ENCODE peak calls at places on chromosomes 5 and 9, in seven cellular contexts. One of them, this sample, is unnamed.

GRCh38 chr9:34140853-34141252 is 14.4 kb upstream of the DCAF12 start:
- DNase-seq in A549: no peak
- DNase-seq in mammary epithelial cell: no peak
- DNase-seq in endodermal cell: no peak
- DNase-seq in dorsolateral prefrontal cortex: no peak
- DNase-seq in pancreas: no peak
- DNase-seq in IMR-90: no peak
- DNase-seq in this sample: no peak

GRCh38 chr5:87899109-87900100 is 369.2 kb downstream of the TMEM161B start:
- DNase-seq in A549: no peak
- DNase-seq in mammary epithelial cell: no peak
- DNase-seq in endodermal cell: peak
- DNase-seq in dorsolateral prefrontal cortex: peak
- DNase-seq in pancreas: no peak
- DNase-seq in IMR-90: no peak
- DNase-seq in this sample: no peak

GRCh38 chr5:154829589-154830218 is 20.7 kb downstream of the FAXDC2 start:
- DNase-seq in A549: no peak
- DNase-seq in mammary epithelial cell: peak
- DNase-seq in endodermal cell: no peak
- DNase-seq in dorsolateral prefrontal cortex: no peak
- DNase-seq in pancreas: no peak
- DNase-seq in IMR-90: peak
- DNase-seq in this sample: no peak

GRCh38 chr9:85166808-85167545 is 497.4 kb downstream of the NTRK2 start:
- DNase-seq in A549: no peak
- DNase-seq in mammary epithelial cell: no peak
- DNase-seq in endodermal cell: no peak
- DNase-seq in dorsolateral prefrontal cortex: no peak
- DNase-seq in pancreas: no peak
- DNase-seq in IMR-90: no peak
- DNase-seq in this sample: no peak

GRCh38 chr5:42858709-42859108 is 47.0 kb upstream of the SELENOP start:
- DNase-seq in A549: no peak
- DNase-seq in mammary epithelial cell: no peak
- DNase-seq in endodermal cell: peak
- DNase-seq in dorsolateral prefrontal cortex: peak
- DNase-seq in pancreas: no peak
- DNase-seq in IMR-90: no peak
- DNase-seq in this sample: no peak

GRCh38 chr5:15234911-15235310 is 265.1 kb upstream of the FBXL7 start:
- DNase-seq in A549: no peak
- DNase-seq in mammary epithelial cell: no peak
- DNase-seq in endodermal cell: no peak
- DNase-seq in dorsolateral prefrontal cortex: no peak
- DNase-seq in pancreas: no peak
- DNase-seq in IMR-90: no peak
- DNase-seq in this sample: peak

GRCh38 chr9:17462869-17463464 is 115.9 kb upstream of the SH3GL2 start:
- DNase-seq in A549: peak
- DNase-seq in mammary epithelial cell: peak
- DNase-seq in endodermal cell: peak
- DNase-seq in dorsolateral prefrontal cortex: no peak
- DNase-seq in pancreas: no peak
- DNase-seq in IMR-90: peak
- DNase-seq in this sample: peak

GRCh38 chr5:4947106-4947505 is 193.0 kb upstream of the ADAMTS16 start:
- DNase-seq in A549: no peak
- DNase-seq in mammary epithelial cell: no peak
- DNase-seq in endodermal cell: no peak
- DNase-seq in dorsolateral prefrontal cortex: no peak
- DNase-seq in pancreas: no peak
- DNase-seq in IMR-90: no peak
- DNase-seq in this sample: no peak

GRCh38 chr5:148482196-148482595 is 98.4 kb downstream of the FBXO38 start:
- DNase-seq in A549: no peak
- DNase-seq in mammary epithelial cell: no peak
- DNase-seq in endodermal cell: peak
- DNase-seq in dorsolateral prefrontal cortex: no peak
- DNase-seq in pancreas: no peak
- DNase-seq in IMR-90: no peak
- DNase-seq in this sample: no peak

GRCh38 chr9:106310782-106311181 is 552.2 kb upstream of the ZNF462 start:
- DNase-seq in A549: no peak
- DNase-seq in mammary epithelial cell: peak
- DNase-seq in endodermal cell: no peak
- DNase-seq in dorsolateral prefrontal cortex: no peak
- DNase-seq in pancreas: no peak
- DNase-seq in IMR-90: no peak
- DNase-seq in this sample: no peak

GRCh38 chr5:41193462-41194166 is 19.7 kb downstream of the C6 start:
- DNase-seq in A549: no peak
- DNase-seq in mammary epithelial cell: no peak
- DNase-seq in endodermal cell: no peak
- DNase-seq in dorsolateral prefrontal cortex: peak
- DNase-seq in pancreas: peak
- DNase-seq in IMR-90: peak
- DNase-seq in this sample: peak

GRCh38 chr9:129412814-129413536 is 207.9 kb downstream of the C9orf50 start:
- DNase-seq in A549: peak
- DNase-seq in mammary epithelial cell: peak
- DNase-seq in endodermal cell: peak
- DNase-seq in dorsolateral prefrontal cortex: peak
- DNase-seq in pancreas: peak
- DNase-seq in IMR-90: peak
- DNase-seq in this sample: peak

GRCh38 chr5:6710551-6711318 is 2.5 kb upstream of the TENT4A start:
- DNase-seq in A549: no peak
- DNase-seq in mammary epithelial cell: no peak
- DNase-seq in endodermal cell: no peak
- DNase-seq in dorsolateral prefrontal cortex: no peak
- DNase-seq in pancreas: no peak
- DNase-seq in IMR-90: no peak
- DNase-seq in this sample: no peak

GRCh38 chr5:95262933-95263660 is 21.8 kb downstream of the MCTP1 start:
- DNase-seq in A549: no peak
- DNase-seq in mammary epithelial cell: no peak
- DNase-seq in endodermal cell: no peak
- DNase-seq in dorsolateral prefrontal cortex: no peak
- DNase-seq in pancreas: no peak
- DNase-seq in IMR-90: no peak
- DNase-seq in this sample: no peak

GRCh38 chr5:95261369-95262175 is 23.3 kb downstream of the MCTP1 start:
- DNase-seq in A549: no peak
- DNase-seq in mammary epithelial cell: peak
- DNase-seq in endodermal cell: no peak
- DNase-seq in dorsolateral prefrontal cortex: no peak
- DNase-seq in pancreas: no peak
- DNase-seq in IMR-90: peak
- DNase-seq in this sample: peak
- TF ChIP-seq CTCF in A549: peak
- TF ChIP-seq CTCF in mammary epithelial cell: peak
- TF ChIP-seq CTCF in endodermal cell: peak
- TF ChIP-seq CTCF in dorsolateral prefrontal cortex: peak
- TF ChIP-seq CTCF in pancreas: peak
- TF ChIP-seq CTCF in IMR-90: peak
- TF ChIP-seq CTCF in this sample: peak

DNA sequence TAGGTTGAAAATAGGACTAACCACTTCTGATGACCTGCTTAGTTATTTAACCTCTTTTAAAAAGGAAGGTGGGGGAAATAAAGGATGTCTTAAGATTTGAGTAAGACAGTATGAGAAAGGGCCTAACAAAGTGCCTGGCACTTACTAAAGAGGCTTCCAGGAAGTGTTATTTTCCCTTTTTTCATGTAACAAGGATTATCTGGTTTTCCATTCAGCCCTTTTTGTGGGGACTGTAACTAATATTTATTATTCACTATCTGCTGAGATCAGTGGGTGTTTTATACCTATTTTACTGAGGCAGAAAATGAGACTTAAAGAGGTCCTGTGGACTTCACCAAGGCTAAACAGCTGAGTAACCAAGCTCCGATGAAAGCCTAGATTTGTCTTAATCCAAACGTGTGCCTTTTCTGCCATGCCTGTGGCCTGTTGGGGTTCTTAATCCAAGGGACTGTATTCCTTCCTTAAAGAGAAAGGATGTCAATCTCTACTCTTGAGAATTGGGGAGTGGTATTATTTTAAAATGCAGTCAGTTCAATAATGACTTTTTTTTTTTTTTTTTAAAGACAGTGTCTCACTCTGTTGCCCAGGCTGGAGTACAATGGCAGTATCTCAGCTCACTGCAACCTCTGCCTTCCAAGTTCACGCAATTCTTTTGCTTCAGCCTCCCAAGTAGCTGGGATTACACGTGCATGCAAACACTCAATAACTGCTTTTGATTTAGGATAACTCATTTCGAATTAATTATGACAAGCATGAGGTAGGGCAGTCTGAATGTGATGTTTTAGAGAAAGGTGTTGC is 6.5 kb downstream of the JMY start:
- DNase-seq in A549: no peak
- DNase-seq in mammary epithelial cell: no peak
- DNase-seq in endodermal cell: no peak
- DNase-seq in dorsolateral prefrontal cortex: no peak
- DNase-seq in pancreas: no peak
- DNase-seq in IMR-90: no peak
- DNase-seq in this sample: no peak
- H3K4me3 ChIP-seq in A549: no peak
- H3K4me3 ChIP-seq in mammary epithelial cell: no peak
- H3K4me3 ChIP-seq in endodermal cell: no peak
- H3K4me3 ChIP-seq in dorsolateral prefrontal cortex: no peak
- H3K4me3 ChIP-seq in pancreas: no peak
- H3K4me3 ChIP-seq in IMR-90: no peak
- H3K4me3 ChIP-seq in this sample: no peak

GRCh38 chr9:131671150-131671549 is 68.7 kb downstream of the RAPGEF1 start:
- DNase-seq in A549: no peak
- DNase-seq in mammary epithelial cell: no peak
- DNase-seq in endodermal cell: peak
- DNase-seq in dorsolateral prefrontal cortex: no peak
- DNase-seq in pancreas: no peak
- DNase-seq in IMR-90: no peak
- DNase-seq in this sample: no peak
- TF ChIP-seq CTCF in A549: no peak
- TF ChIP-seq CTCF in mammary epithelial cell: no peak
- TF ChIP-seq CTCF in endodermal cell: peak
- TF ChIP-seq CTCF in dorsolateral prefrontal cortex: no peak
- TF ChIP-seq CTCF in pancreas: no peak
- TF ChIP-seq CTCF in IMR-90: no peak
- TF ChIP-seq CTCF in this sample: no peak

GRCh38 chr9:2677927-2678889 is 39.1 kb upstream of the KCNV2 start:
- DNase-seq in A549: no peak
- DNase-seq in mammary epithelial cell: no peak
- DNase-seq in endodermal cell: no peak
- DNase-seq in dorsolateral prefrontal cortex: no peak
- DNase-seq in pancreas: no peak
- DNase-seq in IMR-90: no peak
- DNase-seq in this sample: no peak

GRCh38 chr9:2674141-2674824 is 43.0 kb upstream of the KCNV2 start:
- DNase-seq in A549: no peak
- DNase-seq in mammary epithelial cell: no peak
- DNase-seq in endodermal cell: no peak
- DNase-seq in dorsolateral prefrontal cortex: no peak
- DNase-seq in pancreas: no peak
- DNase-seq in IMR-90: no peak
- DNase-seq in this sample: peak

GRCh38 chr9:2679011-2679410 is 38.3 kb upstream of the KCNV2 start:
- DNase-seq in A549: no peak
- DNase-seq in mammary epithelial cell: no peak
- DNase-seq in endodermal cell: no peak
- DNase-seq in dorsolateral prefrontal cortex: no peak
- DNase-seq in pancreas: no peak
- DNase-seq in IMR-90: no peak
- DNase-seq in this sample: no peak

GRCh38 chr9:2673161-2673560 is 44.1 kb upstream of the KCNV2 start:
- DNase-seq in A549: no peak
- DNase-seq in mammary epithelial cell: no peak
- DNase-seq in endodermal cell: no peak
- DNase-seq in dorsolateral prefrontal cortex: no peak
- DNase-seq in pancreas: no peak
- DNase-seq in IMR-90: no peak
- DNase-seq in this sample: no peak

DNA sequence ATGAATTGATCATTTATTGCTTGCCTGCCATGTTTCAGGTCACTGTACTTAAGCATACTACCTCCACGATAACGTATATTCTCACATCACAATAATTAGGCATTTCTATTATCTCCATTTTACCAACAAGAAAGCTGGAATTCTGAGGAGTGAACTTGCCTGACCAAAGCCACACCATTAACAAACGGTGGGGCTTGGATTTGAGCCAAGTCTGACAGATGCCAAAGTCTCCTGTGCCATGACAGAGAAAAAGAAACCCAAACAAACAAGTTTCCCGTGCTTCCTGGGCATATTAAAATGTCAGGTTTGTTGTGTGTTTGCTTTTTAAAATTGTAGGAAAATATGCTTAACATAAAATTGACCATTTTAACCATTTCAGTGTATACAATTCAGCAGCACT is 40.8 kb upstream of the KCNV2 start:
- DNase-seq in A549: no peak
- DNase-seq in mammary epithelial cell: no peak
- DNase-seq in endodermal cell: no peak
- DNase-seq in dorsolateral prefrontal cortex: no peak
- DNase-seq in pancreas: no peak
- DNase-seq in IMR-90: no peak
- DNase-seq in this sample: no peak
- H3K4me3 ChIP-seq in A549: no peak
- H3K4me3 ChIP-seq in mammary epithelial cell: no peak
- H3K4me3 ChIP-seq in endodermal cell: no peak
- H3K4me3 ChIP-seq in dorsolateral prefrontal cortex: no peak
- H3K4me3 ChIP-seq in pancreas: no peak
- H3K4me3 ChIP-seq in IMR-90: no peak
- H3K4me3 ChIP-seq in this sample: no peak

This sample was measured in AG10803.